ENCODE peak calls at places on chromosomes 12 and 14, in seven cellular contexts. E is keratinocyte; Y is CD4-positive, CD25-positive, alpha-beta regulatory T cell; X is mesendoderm; T is fibroblast of lung; C is ovary; O is brain microvascular endothelial cell. A is an unnamed sample.

GRCh38 chr14:59754256-59754655 is 116.3 kb downstream of the RTN1 start:
- DNase-seq in Y (no peak), T (peak), C (no peak), E (no peak), X (peak), O (no peak), A (no peak)

GRCh38 chr14:36805116-36805515 is 143.5 kb downstream of the PAX9 start:
- DNase-seq in X (peak), O (no peak), E (no peak), Y (no peak), T (no peak), C (no peak), A (no peak)

GRCh38 chr12:92398565-92399309 is 253.1 kb upstream of the BTG1 start:
- DNase-seq in C (no peak), X (peak), O (no peak), E (no peak), T (no peak), Y (peak), A (peak)

GRCh38 chr12:111715242-111715641 is 29.4 kb downstream of the ACAD10 start:
- DNase-seq in O (peak), T (peak), E (no peak), X (no peak), Y (no peak), C (no peak), A (no peak)

GRCh38 chr12:30754383-30754749 is 385 bp downstream of the CAPRIN2 start:
- DNase-seq in C (no peak), Y (no peak), O (peak), E (no peak), X (no peak), T (no peak), A (no peak)

GRCh38 chr12:79936670-79937069 is 1.8 kb upstream of the PPP1R12A start:
- DNase-seq in C (no peak), T (peak), X (no peak), E (no peak), O (no peak), Y (no peak), A (no peak)

GRCh38 chr14:24317141-24317927 is 6.0 kb downstream of the LTB4R start:
- DNase-seq in E (no peak), T (peak), X (peak), C (no peak), O (no peak), Y (no peak), A (no peak)

GRCh38 chr14:96131836-96132235 is 72.8 kb upstream of the BDKRB2 start:
- DNase-seq in T (no peak), Y (no peak), E (no peak), C (no peak), O (no peak), X (no peak), A (no peak)

GRCh38 chr14:22220427-22220826 is 368.6 kb downstream of the DAD1 start:
- DNase-seq in E (no peak), C (no peak), O (no peak), X (no peak), T (peak), Y (no peak), A (no peak)

GRCh38 chr12:124993568-124994434 is at the start of gene BRI3BP:
- DNase-seq in X (peak), C (peak), T (peak), Y (peak), O (peak), E (no peak), A (peak)

GRCh38 chr12:38162708-38163441 is 153.7 kb upstream of the ALG10B start:
- DNase-seq in T (no peak), C (no peak), O (no peak), X (no peak), Y (no peak), E (no peak), A (no peak)

GRCh38 chr12:88111074-88111652 is 30.7 kb downstream of the CEP290 start:
- DNase-seq in Y (peak), T (peak), E (peak), X (peak), O (no peak), C (no peak), A (peak)

GRCh38 chr12:94994312-94994711 is 9.2 kb downstream of the NDUFA12 start:
- DNase-seq in T (peak), Y (no peak), O (peak), X (no peak), E (peak), C (no peak), A (no peak)

GRCh38 chr14:45095143-45095542 is 11.2 kb downstream of the PRPF39 start:
- DNase-seq in X (no peak), C (no peak), Y (no peak), O (no peak), E (no peak), T (no peak), A (peak)

GRCh38 chr14:106872619-106873446 is 1346.5 kb downstream of the TMEM121 start:
- DNase-seq in O (peak), X (no peak), C (peak), Y (peak), E (no peak), T (no peak), A (peak)

GRCh38 chr14:22122227-22123187 is 448.9 kb upstream of the OR4E1 start:
- DNase-seq in O (peak), Y (no peak), T (no peak), C (no peak), X (peak), E (no peak), A (no peak)

GRCh38 chr12:67881565-67881964 is 107.7 kb upstream of the IFNG-AS1 start:
- DNase-seq in T (no peak), X (no peak), C (no peak), Y (no peak), E (peak), O (no peak), A (no peak)

GRCh38 chr12:67460388-67460787 is 188.2 kb upstream of the DYRK2 start:
- DNase-seq in Y (no peak), E (no peak), X (no peak), O (no peak), T (no peak), C (no peak), A (no peak)

GRCh38 chr12:85016423-85016822 is 19.7 kb downstream of the TSPAN19 start:
- DNase-seq in T (peak), C (no peak), Y (no peak), E (peak), O (peak), X (peak), A (no peak)

GRCh38 chr12:12017135-12017581 is 53.6 kb upstream of the BCL2L14 start:
- DNase-seq in Y (no peak), O (no peak), E (no peak), C (no peak), T (peak), X (peak), A (no peak)

GRCh38 chr14:87824261-87824660 is 168.7 kb downstream of the GALC start:
- DNase-seq in X (no peak), C (no peak), T (peak), E (no peak), O (no peak), Y (no peak), A (no peak)

GRCh38 chr14:68458840-68459469 is 333.9 kb downstream of the ZFP36L1 start:
- DNase-seq in O (peak), X (peak), T (peak), E (peak), Y (no peak), C (no peak), A (no peak)

GRCh38 chr12:107404981-107405380 is 280.6 kb upstream of the PWP1 start:
- DNase-seq in Y (no peak), O (peak), X (peak), T (peak), C (no peak), E (no peak), A (peak)

GRCh38 chr12:7989827-7990491 is 42.6 kb upstream of the FOXJ2 start:
- DNase-seq in O (no peak), E (no peak), C (no peak), T (no peak), X (peak), Y (peak), A (peak)

GRCh38 chr12:104177663-104178501 is 37.7 kb upstream of the TXNRD1 start:
- DNase-seq in C (peak), E (no peak), X (peak), O (peak), T (peak), Y (no peak), A (no peak)

GRCh38 chr14:91153360-91153759 is 39.5 kb downstream of the DGLUCY start:
- DNase-seq in Y (no peak), X (no peak), O (no peak), T (no peak), C (no peak), E (no peak), A (no peak)

GRCh38 chr14:100846309-100846859 is 20.5 kb downstream of the MEG3 start:
- DNase-seq in Y (no peak), T (peak), C (peak), E (no peak), O (no peak), X (no peak), A (no peak)

GRCh38 chr12:42221722-42222121 is 16.3 kb downstream of the YAF2 start:
- DNase-seq in Y (no peak), T (no peak), C (no peak), O (no peak), E (no peak), X (no peak), A (no peak)

GRCh38 chr12:22046090-22046967 is at the start of gene CMAS:
- DNase-seq in C (peak), O (peak), X (peak), T (peak), E (no peak), Y (peak), A (peak)

GRCh38 chr12:48070731-48071130 is 35.1 kb downstream of the SENP1 start:
- DNase-seq in Y (no peak), O (no peak), T (no peak), C (no peak), E (no peak), X (no peak), A (no peak)

GRCh38 chr14:28436821-28437220 is 329.8 kb upstream of the FOXG1 start:
- DNase-seq in C (no peak), O (no peak), E (no peak), Y (no peak), T (no peak), X (no peak), A (no peak)

GRCh38 chr12:32756476-32757158 is 920 bp upstream of the YARS2 start:
- DNase-seq in C (no peak), Y (no peak), E (no peak), T (no peak), O (no peak), X (no peak), A (no peak)
- H3K4me3 ChIP-seq in C (no peak), Y (peak), E (no peak), T (no peak), O (peak), X (no peak), A (no peak)

DNA sequence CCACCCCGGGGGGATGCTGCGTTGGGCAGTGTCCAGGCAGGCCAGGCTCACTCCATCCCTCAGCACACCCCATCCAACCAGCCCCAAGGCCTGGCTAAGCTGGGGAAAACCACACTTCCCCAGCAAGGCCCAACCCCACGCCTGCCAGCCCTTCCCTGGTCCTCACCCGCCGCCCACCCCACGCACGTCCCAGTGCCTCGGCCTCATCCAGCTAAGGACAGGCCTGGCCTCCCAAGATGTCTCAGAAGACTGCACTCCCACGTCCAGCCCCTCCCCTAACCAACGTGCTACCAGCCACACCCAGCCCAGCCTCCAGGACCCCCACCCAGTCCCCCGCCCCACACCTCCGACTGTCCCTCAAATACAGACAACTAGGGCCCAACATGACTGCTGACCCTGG is 9.8 kb downstream of the JAG2 start:
- DNase-seq in T (no peak), C (no peak), O (no peak), Y (no peak), E (no peak), X (no peak), A (no peak)
- H3K4me3 ChIP-seq in T (no peak), C (no peak), O (no peak), Y (no peak), E (no peak), X (no peak), A (no peak)

GRCh38 chr12:57476162-57476992 is 3.3 kb downstream of the ARHGAP9 start:
- DNase-seq in Y (peak), C (no peak), O (no peak), E (no peak), T (no peak), X (no peak), A (peak)

GRCh38 chr12:57479043-57479375 is 657 bp downstream of the ARHGAP9 start:
- DNase-seq in O (no peak), E (no peak), C (no peak), T (no peak), Y (no peak), X (no peak), A (peak)

GRCh38 chr12:57477710-57478681 is 1.7 kb downstream of the ARHGAP9 start:
- DNase-seq in X (no peak), C (no peak), T (peak), Y (peak), O (no peak), E (no peak), A (peak)

GRCh38 chr12:57475271-57476161 is 4.2 kb downstream of the ARHGAP9 start:
- DNase-seq in E (no peak), Y (no peak), X (no peak), C (no peak), T (peak), O (no peak), A (no peak)

GRCh38 chr12:57476993-57477709 is 2.5 kb downstream of the ARHGAP9 start:
- DNase-seq in T (no peak), O (no peak), Y (peak), X (no peak), C (no peak), E (no peak), A (no peak)
- H3K4me3 ChIP-seq in T (no peak), O (no peak), Y (peak), X (no peak), C (no peak), E (no peak), A (peak)

GRCh38 chr12:62834971-62835547 is 99.9 kb downstream of the PPM1H start:
- DNase-seq in O (peak), T (peak), C (no peak), E (no peak), X (no peak), Y (no peak), A (peak)
- H3K4me3 ChIP-seq in O (no peak), T (no peak), C (no peak), E (no peak), X (no peak), Y (no peak), A (peak)

GRCh38 chr14:98162829-98163228 is 1109.2 kb downstream of the BCL11B start:
- DNase-seq in O (no peak), Y (no peak), E (no peak), T (no peak), X (no peak), C (no peak), A (no peak)
- H3K4me3 ChIP-seq in O (no peak), Y (no peak), E (no peak), T (no peak), X (no peak), C (no peak), A (no peak)